ENCODE peak calls at places on chromosomes 13 and 19, in six cellular contexts. M is A549; U is GM19239; A is COR-L47; J is stimulated activated CD8-positive, alpha-beta memory T cell treated with anti-CD3 and anti-CD28 coated beads, Interleukin-4, amount 100 ng/mL, for 1 hour; R is hippocampal formation. Y is an unnamed sample.

GRCh38 chr19:14248578-14249011 is 42.6 kb upstream of the ADGRL1 start:
- DNase-seq in M (no peak), U (no peak), A (peak), J (no peak), R (peak), Y (peak)

GRCh38 chr13:25688524-25688923 is 316.8 kb downstream of the ATP8A2 start:
- DNase-seq in M (no peak), U (no peak), A (no peak), J (no peak), R (no peak), Y (peak)

GRCh38 chr13:97011446-97012131 is 17.3 kb upstream of the OXGR1 start:
- DNase-seq in M (no peak), U (no peak), A (peak), J (no peak), R (no peak), Y (no peak)

GRCh38 chr13:37386276-37386675 is 212.3 kb downstream of the POSTN start:
- DNase-seq in M (no peak), U (no peak), A (no peak), J (no peak), R (no peak), Y (no peak)

GRCh38 chr19:19256072-19256969 is 16.8 kb downstream of the TM6SF2 start:
- DNase-seq in M (no peak), U (no peak), A (peak), J (no peak), R (no peak), Y (no peak)

GRCh38 chr19:1950640-1951039 is 9.7 kb downstream of the CSNK1G2 start:
- DNase-seq in M (no peak), U (no peak), A (no peak), J (no peak), R (no peak), Y (no peak)

GRCh38 chr13:107025991-107026390 is 458.1 kb upstream of the ARGLU1 start:
- DNase-seq in M (no peak), U (no peak), A (no peak), J (no peak), R (no peak), Y (no peak)

GRCh38 chr13:105363747-105364177 is 1171.7 kb downstream of the EFNB2 start:
- DNase-seq in M (no peak), U (no peak), A (peak), J (no peak), R (no peak), Y (no peak)

GRCh38 chr13:109870281-109871017 is 84.1 kb upstream of the IRS2 start:
- DNase-seq in M (no peak), U (no peak), A (no peak), J (no peak), R (no peak), Y (no peak)

GRCh38 chr19:45164577-45165335 is 4.0 kb upstream of the NKPD1 start:
- DNase-seq in M (no peak), U (peak), A (no peak), J (no peak), R (no peak), Y (no peak)

GRCh38 chr13:78593652-78594494 is 9.5 kb downstream of the POU4F1 start:
- DNase-seq in M (no peak), U (no peak), A (peak), J (no peak), R (no peak), Y (no peak)

GRCh38 chr19:52527954-52528326 is 472 bp downstream of the ZNF808 start:
- DNase-seq in M (no peak), U (no peak), A (no peak), J (no peak), R (peak), Y (no peak)

GRCh38 chr13:110319774-110320509 is 12.9 kb downstream of the COL4A2 start:
- DNase-seq in M (peak), U (no peak), A (no peak), J (no peak), R (no peak), Y (no peak)

GRCh38 chr19:12806242-12807131 is at the start of gene RNASEH2A:
- DNase-seq in M (peak), U (peak), A (peak), J (peak), R (peak), Y (peak)

GRCh38 chr13:93963266-93964131 is 516.0 kb downstream of the DCT start:
- DNase-seq in M (peak), U (no peak), A (peak), J (no peak), R (no peak), Y (no peak)

GRCh38 chr19:16266586-16266942 is 58.1 kb upstream of the KLF2 start:
- DNase-seq in M (no peak), U (no peak), A (no peak), J (no peak), R (no peak), Y (no peak)

GRCh38 chr19:19171821-19172532 is 1.9 kb upstream of the MEF2B start:
- DNase-seq in M (no peak), U (no peak), A (no peak), J (no peak), R (no peak), Y (no peak)

Y was measured in osteocyte.